ENCODE peak calls at places on chromosomes 1 and 21, in eight cellular contexts. K is GM19239; J is gastrocnemius medialis; C is BJ; V is CD8-positive, alpha-beta T cell; Y is effector memory CD8-positive, alpha-beta T cell; Z is EL; N is NCI-H748 treated with DMSO at 0.1 percent for 48 hours. W is an unnamed sample.

GRCh38 chr21:15837603-15838002 is 107.8 kb downstream of the USP25 start:
- DNase-seq in Z (peak), Y (no peak), N (no peak), K (no peak), V (no peak), J (peak), C (no peak), W (peak)

GRCh38 chr1:154483941-154484803 is 17.8 kb upstream of the TDRD10 start:
- DNase-seq in Z (peak), J (no peak), V (no peak), N (no peak), C (no peak), Y (no peak), K (no peak), W (no peak)

GRCh38 chr21:35026617-35027557 is 22.2 kb downstream of the RUNX1 start:
- DNase-seq in C (no peak), J (peak), K (no peak), Y (peak), N (no peak), Z (no peak), V (peak), W (no peak)

GRCh38 chr1:223456747-223457146 is 63.5 kb downstream of the CCDC185 start:
- DNase-seq in Y (no peak), J (no peak), N (no peak), K (no peak), V (no peak), Z (no peak), C (no peak), W (no peak)

GRCh38 chr1:15417365-15417934 is 7.8 kb downstream of the EFHD2 start:
- DNase-seq in Z (peak), K (no peak), V (peak), Y (peak), J (no peak), N (no peak), C (no peak), W (peak)

GRCh38 chr21:29152936-29153335 is 22.5 kb downstream of the MAP3K7CL start:
- DNase-seq in J (no peak), Y (no peak), V (no peak), C (no peak), Z (no peak), K (no peak), N (no peak), W (no peak)

GRCh38 chr1:77538956-77539509 is 143.4 kb downstream of the ZZZ3 start:
- DNase-seq in N (no peak), Y (no peak), V (no peak), J (no peak), Z (peak), C (peak), K (peak), W (peak)

GRCh38 chr1:225896937-225897549 is 8.1 kb upstream of the LEFTY1 start:
- DNase-seq in Y (peak), N (no peak), Z (no peak), K (peak), V (peak), J (no peak), C (no peak), W (no peak)

GRCh38 chr1:71364236-71364635 is 283.4 kb upstream of the ZRANB2 start:
- DNase-seq in Z (peak), K (no peak), V (no peak), J (no peak), C (no peak), Y (no peak), N (no peak), W (peak)

GRCh38 chr1:98940069-98940468 is 64.6 kb downstream of the PLPPR5 start:
- DNase-seq in V (no peak), Z (no peak), N (no peak), J (no peak), C (no peak), K (no peak), Y (no peak), W (peak)

GRCh38 chr1:3450202-3450863 is 4.1 kb upstream of the ARHGEF16 start:
- DNase-seq in C (no peak), N (no peak), J (no peak), Y (no peak), K (no peak), Z (no peak), V (no peak), W (no peak)

GRCh38 chr21:15730484-15731242 is 881 bp downstream of the USP25 start:
- DNase-seq in Z (no peak), N (no peak), K (no peak), C (no peak), J (no peak), Y (no peak), V (peak), W (no peak)

GRCh38 chr1:178011101-178011828 is 41.4 kb upstream of the SEC16B start:
- DNase-seq in V (no peak), N (no peak), Y (no peak), K (no peak), J (peak), Z (peak), C (no peak), W (peak)

GRCh38 chr1:46309401-46310159 is 6.1 kb downstream of the UQCRH start:
- DNase-seq in Z (no peak), V (no peak), Y (no peak), N (no peak), C (no peak), K (no peak), J (no peak), W (no peak)

GRCh38 chr1:218521414-218522169 is 176.5 kb downstream of the TGFB2 start:
- DNase-seq in C (no peak), V (no peak), Z (peak), K (no peak), J (peak), Y (peak), N (no peak), W (peak)

GRCh38 chr1:196655037-196655436 is 3.2 kb downstream of the CFH start:
- DNase-seq in N (no peak), V (no peak), J (no peak), C (no peak), K (no peak), Y (no peak), Z (no peak), W (no peak)

W was measured in HCEC 1CT.